ENCODE peak calls at places on chromosomes 3 and 15, in four cellular contexts. N, G, C and S are unnamed samples.

GRCh38 chr3:38755130-38755529 is 60.9 kb downstream of the SCN10A start:
- DNase-seq in N (peak; percentile 14), C (no peak), G (no peak), S (no peak)

GRCh38 chr3:195863121-195864061 is 45.0 kb downstream of the TNK2 start:
- DNase-seq in N (peak; percentile 62), G (peak; percentile 53), C (peak; percentile 78), S (peak; percentile 74)

GRCh38 chr15:49270541-49271421 is 100.7 kb downstream of the GALK2 start:
- DNase-seq in G (no peak), C (no peak), N (peak; percentile 2), S (peak; percentile 62)

GRCh38 chr3:150253622-150254021 is 154.5 kb upstream of the TSC22D2 start:
- DNase-seq in N (no peak), G (no peak), C (no peak), S (no peak)

GRCh38 chr15:99447497-99448371 is 118.0 kb upstream of the MEF2A start:
- DNase-seq in C (peak; percentile 61), N (no peak), G (no peak), S (peak; percentile 58)

GRCh38 chr3:10334461-10334860 is 13.5 kb upstream of the SEC13 start:
- DNase-seq in G (peak; percentile 65), N (no peak), C (no peak), S (no peak)

GRCh38 chr3:59817511-59817910 is 767.7 kb upstream of the CFAP20DC start:
- DNase-seq in N (no peak), G (no peak), C (no peak), S (no peak)

GRCh38 chr3:30462725-30463124 is 143.7 kb upstream of the TGFBR2 start:
- DNase-seq in G (no peak), N (no peak), C (no peak), S (no peak)

GRCh38 chr15:64527263-64527984 is 67.0 kb downstream of the ZNF609 start:
- DNase-seq in C (no peak), G (peak; percentile 50), N (no peak), S (no peak)

GRCh38 chr3:107973152-107973551 is 117.7 kb downstream of the CD47 start:
- DNase-seq in C (no peak), N (no peak), G (no peak), S (no peak)
- H3K27ac ChIP-seq in C (no peak overlapping the region), N (no peak overlapping the region), G (no peak overlapping the region), S (no peak overlapping the region)

GRCh38 chr3:65443739-65444447 is 594.8 kb downstream of the MAGI1 start:
- DNase-seq in C (no peak), G (no peak), N (no peak), S (no peak)
- H3K4me3 ChIP-seq in C (no peak overlapping the region), G (no peak overlapping the region), N (no peak overlapping the region), S (no peak overlapping the region)

GRCh38 chr3:58000306-58000705 is 7.9 kb upstream of the FLNB start:
- DNase-seq in G (no peak), N (no peak), C (no peak), S (no peak)

GRCh38 chr3:57999423-58000115 is 8.7 kb upstream of the FLNB start:
- DNase-seq in N (no peak), G (no peak), C (no peak), S (no peak)

GRCh38 chr3:58000713-58001467 is 7.3 kb upstream of the FLNB start:
- DNase-seq in G (no peak), C (no peak), N (no peak), S (no peak)

GRCh38 chr3:58001979-58002378 is 6.2 kb upstream of the FLNB start:
- DNase-seq in C (no peak), N (no peak), G (no peak), S (no peak)

GRCh38 chr3:57998366-57999283 is 9.6 kb upstream of the FLNB start:
- DNase-seq in G (no peak), N (no peak), C (no peak), S (no peak)
- H3K27ac ChIP-seq in G (peak overlapping the region; percentile 79), N (no peak overlapping the region), C (no peak overlapping the region), S (no peak overlapping the region)

GRCh38 chr3:134201201-134202130 is 49.2 kb downstream of the RYK start:
- DNase-seq in C (no peak), G (no peak), N (no peak), S (no peak)

GRCh38 chr3:134197681-134198261 is 52.9 kb downstream of the RYK start:
- DNase-seq in G (peak; percentile 62), C (no peak), N (no peak), S (no peak)

GRCh38 chr3:134194247-134194646 is 56.4 kb downstream of the RYK start:
- DNase-seq in N (no peak), G (no peak), C (no peak), S (no peak)

GRCh38 chr3:134198414-134198813 is 52.2 kb downstream of the RYK start:
- DNase-seq in N (no peak), G (no peak), C (no peak), S (no peak)

DNA sequence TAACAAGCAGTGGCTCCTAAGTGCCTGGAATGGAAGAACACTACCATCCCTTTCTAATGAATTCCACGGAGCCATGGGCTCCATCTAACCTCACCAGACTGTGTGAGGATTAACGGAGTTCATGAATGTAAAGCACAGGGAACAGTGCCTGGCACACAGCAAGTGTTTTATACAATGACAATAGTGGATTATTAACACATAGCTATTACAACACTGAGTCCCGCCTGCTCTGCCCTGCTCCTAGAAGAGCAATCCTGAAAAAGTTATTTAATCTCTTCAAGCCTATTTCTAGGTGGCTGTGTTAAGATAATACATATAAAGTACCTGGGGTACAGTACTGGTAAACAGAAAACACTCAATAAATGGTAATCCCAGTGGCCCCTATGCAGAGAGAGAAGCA is 51.4 kb downstream of the RYK start:
- DNase-seq in N (no peak), G (no peak), C (no peak), S (no peak)
- H3K4me3 ChIP-seq in N (no peak overlapping the region), G (no peak overlapping the region), C (no peak overlapping the region), S (no peak overlapping the region)

GRCh38 chr3:13519392-13519791 is 29.5 kb upstream of the FBLN2 start:
- DNase-seq in C (peak; percentile 21), N (no peak), G (no peak), S (no peak)

GRCh38 chr3:13515786-13516783 is 32.8 kb upstream of the FBLN2 start:
- DNase-seq in N (no peak), G (no peak), C (no peak), S (no peak)

GRCh38 chr3:13515036-13515435 is 33.9 kb upstream of the FBLN2 start:
- DNase-seq in G (no peak), C (no peak), N (no peak), S (no peak)

GRCh38 chr3:13518516-13519351 is 30.2 kb upstream of the FBLN2 start:
- DNase-seq in G (no peak), C (no peak), N (no peak), S (peak; percentile 82)

GRCh38 chr3:13517253-13517977 is 31.5 kb upstream of the FBLN2 start:
- DNase-seq in C (no peak), N (no peak), G (no peak), S (peak; percentile 36)
- H3K27ac ChIP-seq in C (no peak overlapping the region), N (no peak overlapping the region), G (no peak overlapping the region), S (peak overlapping the region; percentile 62)

GRCh38 chr3:121809249-121809648 is 25.6 kb downstream of the IQCB1 start:
- DNase-seq in N (no peak), G (no peak), C (no peak), S (no peak)
- H3K4me3 ChIP-seq in N (no peak overlapping the region), G (no peak overlapping the region), C (no peak overlapping the region), S (no peak overlapping the region)

DNA sequence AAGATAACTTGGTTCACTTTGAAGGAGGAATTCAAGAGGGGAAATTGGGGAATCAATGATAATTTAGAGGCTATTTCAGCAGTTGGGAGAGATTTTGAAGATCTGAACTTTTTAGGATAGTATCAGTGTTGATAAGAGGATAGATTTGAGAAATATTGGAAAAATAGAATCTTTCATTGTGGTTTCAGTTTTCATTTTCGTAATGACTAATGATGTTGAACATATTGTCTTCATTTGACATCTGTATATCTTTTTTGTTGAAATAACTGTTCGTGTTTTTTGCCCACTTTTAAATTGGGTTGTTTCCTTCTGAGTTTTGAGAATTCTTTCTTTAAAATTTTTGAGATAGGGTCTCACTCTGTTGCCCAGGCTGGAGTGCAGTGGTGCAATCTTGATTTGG is 21.1 kb downstream of the ECT2 start:
- DNase-seq in C (no peak), N (no peak), G (no peak), S (no peak)
- H3K27ac ChIP-seq in C (no peak overlapping the region), N (no peak overlapping the region), G (no peak overlapping the region), S (no peak overlapping the region)